ENCODE peak calls at places on chromosomes 1 and 21, in four cellular contexts. G is dorsolateral prefrontal cortex, O is AG04450, E is endodermal cell. Q is an unnamed sample.

GRCh38 chr1:182357913-182358312 is 33.7 kb downstream of the GLUL start:
- DNase-seq in G (no peak), O (no peak), E (no peak), Q (no peak)

GRCh38 chr1:229062135-229062534 is 208.8 kb upstream of the RAB4A start:
- DNase-seq in G (no peak), O (no peak), E (no peak), Q (no peak)

GRCh38 chr1:232998138-232998537 is 47.7 kb downstream of the NTPCR start:
- DNase-seq in G (no peak), O (no peak), E (peak; percentile 58), Q (no peak)

GRCh38 chr1:180525696-180526000 is 23.3 kb upstream of the ACBD6 start:
- DNase-seq in G (no peak), O (no peak), E (no peak), Q (no peak)

GRCh38 chr1:9451086-9451485 is 88.2 kb upstream of the SLC25A33 start:
- DNase-seq in G (no peak), O (no peak), E (no peak), Q (no peak)

GRCh38 chr1:55974714-55975441 is 604.5 kb downstream of the PLPP3 start:
- DNase-seq in G (no peak), O (peak; percentile 47), E (no peak), Q (no peak)

GRCh38 chr21:43196789-43197188 is 28.0 kb downstream of the CRYAA start:
- DNase-seq in G (peak; percentile 28), O (no peak), E (peak; percentile 29), Q (peak; percentile 64)

GRCh38 chr1:155392898-155393411 is 72.3 kb downstream of the RUSC1 start:
- DNase-seq in G (no peak), O (no peak), E (no peak), Q (no peak)

GRCh38 chr1:20972855-20973254 is 185.7 kb upstream of the HP1BP3 start:
- DNase-seq in G (no peak), O (no peak), E (no peak), Q (no peak)

GRCh38 chr1:91651671-91652071 is 151.0 kb downstream of the CDC7 start:
- DNase-seq in G (no peak), O (no peak), E (peak; percentile 49), Q (peak; percentile 76)

GRCh38 chr1:56080123-56080522 is 499.2 kb downstream of the PLPP3 start:
- DNase-seq in G (no peak), O (no peak), E (no peak), Q (no peak)

GRCh38 chr1:209662879-209663327 is 10.7 kb upstream of the LAMB3 start:
- DNase-seq in G (no peak), O (no peak), E (no peak), Q (peak; percentile 22)

GRCh38 chr1:64645742-64646141 is 99.1 kb upstream of the RAVER2 start:
- DNase-seq in G (no peak), O (no peak), E (no peak), Q (no peak)

GRCh38 chr1:150221552-150221951 is 14.4 kb downstream of the ANP32E start:
- DNase-seq in G (no peak), O (no peak), E (peak; percentile 20), Q (no peak)

GRCh38 chr1:212234431-212235298 is 50.5 kb upstream of the PPP2R5A start:
- DNase-seq in G (no peak), O (peak; percentile 81), E (no peak), Q (peak; percentile 61)

GRCh38 chr1:177490240-177490639 is 319.5 kb downstream of the BRINP2 start:
- DNase-seq in G (no peak), O (no peak), E (no peak), Q (no peak)

GRCh38 chr1:147478556-147478955 is 62.7 kb upstream of the BCL9 start:
- DNase-seq in G (no peak), O (no peak), E (no peak), Q (no peak)

GRCh38 chr1:56877973-56878372 is 23.4 kb downstream of the C8A start:
- DNase-seq in G (no peak), O (no peak), E (no peak), Q (no peak)

GRCh38 chr1:53166912-53167311 is 24.5 kb upstream of the SLC1A7 start:
- DNase-seq in G (no peak), O (no peak), E (no peak), Q (no peak)

GRCh38 chr1:13584876-13585598 is 1.4 kb downstream of the PDPN start:
- DNase-seq in G (no peak), O (no peak), E (no peak), Q (no peak)
- H3K4me3 ChIP-seq in G (no peak overlapping the region), O (no peak overlapping the region), E (peak overlapping the region; percentile 86), Q (no peak overlapping the region)

GRCh38 chr1:30164693-30165092 is 558.7 kb downstream of the MATN1 start:
- DNase-seq in G (no peak), O (no peak), E (no peak), Q (no peak)
- H3K27ac ChIP-seq in G (no peak overlapping the region), O (no peak overlapping the region), E (no peak overlapping the region), Q (no peak overlapping the region)

GRCh38 chr1:27938488-27938887 is 3.7 kb downstream of the SMPDL3B start:
- DNase-seq in G (no peak), O (no peak), E (no peak), Q (no peak)

GRCh38 chr1:27937524-27937836 is 2.7 kb downstream of the SMPDL3B start:
- DNase-seq in G (no peak), O (no peak), E (no peak), Q (no peak)

GRCh38 chr1:27936370-27936769 is 1.6 kb downstream of the SMPDL3B start:
- DNase-seq in G (no peak), O (no peak), E (no peak), Q (no peak)

GRCh38 chr1:27935721-27936120 is 921 bp downstream of the SMPDL3B start:
- DNase-seq in G (no peak), O (no peak), E (no peak), Q (no peak)

DNA sequence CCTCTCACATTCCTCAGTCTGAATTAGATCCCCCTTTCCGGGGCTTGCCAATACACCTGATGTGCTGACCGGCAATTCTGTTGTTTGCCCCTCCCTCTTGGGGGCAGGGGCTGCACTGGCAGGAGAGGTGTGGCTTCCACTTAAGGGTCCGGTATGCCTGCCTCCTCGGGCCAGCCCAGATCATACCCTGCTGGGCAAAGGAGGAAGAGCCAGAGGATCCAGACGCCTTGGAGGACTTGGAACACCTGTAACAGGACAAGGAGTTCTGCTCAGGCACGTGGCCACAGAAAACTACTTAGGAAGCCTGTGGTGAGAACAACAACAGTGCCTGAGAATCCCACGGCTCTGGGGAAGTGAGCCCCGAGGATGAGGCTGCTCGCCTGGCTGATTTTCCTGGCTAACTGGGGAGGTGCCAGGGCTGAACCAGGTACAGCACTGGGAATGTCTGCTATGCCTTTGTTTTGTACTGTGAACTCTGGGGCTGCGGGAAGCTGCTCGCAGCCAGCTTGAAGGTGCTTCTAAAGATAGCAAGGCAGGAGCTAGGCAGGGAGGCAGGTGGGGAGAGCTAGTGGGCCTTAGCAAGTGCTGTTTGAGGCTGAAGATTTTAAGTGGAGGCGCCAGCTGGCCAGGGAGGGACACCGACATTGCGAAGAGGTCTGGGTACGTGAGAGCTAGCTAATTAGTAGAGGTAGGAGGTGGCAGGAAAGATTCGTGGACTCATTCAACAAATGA is at the start of gene SMPDL3B:
- DNase-seq in G (no peak), O (no peak), E (peak; percentile 97), Q (no peak)
- H3K4me3 ChIP-seq in G (peak within 1 kb of the TSS; percentile 29), O (peak within 1 kb of the TSS; percentile 12), E (peak within 1 kb of the TSS; percentile 84), Q (no peak within 1 kb of the TSS)

GRCh38 chr21:45151484-45152115 is 77.2 kb downstream of the ADARB1 start:
- DNase-seq in G (no peak), O (no peak), E (no peak), Q (peak; percentile 52)
- H3K27ac ChIP-seq in G (no peak overlapping the region), O (no peak overlapping the region), E (no peak overlapping the region), Q (no peak overlapping the region)

DNA sequence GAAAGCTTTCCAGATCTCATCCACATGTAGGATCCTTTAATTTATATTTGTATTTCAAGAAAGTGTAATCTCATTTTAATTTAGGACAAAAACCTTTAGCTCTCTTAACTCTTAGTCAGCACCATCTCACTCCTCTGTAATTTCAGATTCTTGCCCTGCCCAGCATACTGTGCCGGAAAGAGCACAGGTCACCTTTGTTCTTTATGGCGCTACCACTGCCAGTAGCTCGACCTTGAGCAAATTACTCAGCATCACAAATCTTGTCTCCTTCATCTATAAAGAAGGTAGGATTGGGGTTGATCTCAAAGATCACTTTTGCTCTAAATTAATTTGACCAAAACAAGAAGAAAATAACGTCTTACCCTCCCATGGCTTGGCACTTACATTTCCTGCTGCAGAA is 56.1 kb upstream of the ZC3H11B start:
- DNase-seq in G (no peak), O (no peak), E (no peak), Q (no peak)
- H3K4me3 ChIP-seq in G (no peak overlapping the region), O (no peak overlapping the region), E (no peak overlapping the region), Q (no peak overlapping the region)

GRCh38 chr1:167916766-167917511 is 3.0 kb upstream of the ADCY10 start:
- DNase-seq in G (no peak), O (no peak), E (no peak), Q (no peak)
- H3K27ac ChIP-seq in G (no peak overlapping the region), O (no peak overlapping the region), E (no peak overlapping the region), Q (no peak overlapping the region)

DNA sequence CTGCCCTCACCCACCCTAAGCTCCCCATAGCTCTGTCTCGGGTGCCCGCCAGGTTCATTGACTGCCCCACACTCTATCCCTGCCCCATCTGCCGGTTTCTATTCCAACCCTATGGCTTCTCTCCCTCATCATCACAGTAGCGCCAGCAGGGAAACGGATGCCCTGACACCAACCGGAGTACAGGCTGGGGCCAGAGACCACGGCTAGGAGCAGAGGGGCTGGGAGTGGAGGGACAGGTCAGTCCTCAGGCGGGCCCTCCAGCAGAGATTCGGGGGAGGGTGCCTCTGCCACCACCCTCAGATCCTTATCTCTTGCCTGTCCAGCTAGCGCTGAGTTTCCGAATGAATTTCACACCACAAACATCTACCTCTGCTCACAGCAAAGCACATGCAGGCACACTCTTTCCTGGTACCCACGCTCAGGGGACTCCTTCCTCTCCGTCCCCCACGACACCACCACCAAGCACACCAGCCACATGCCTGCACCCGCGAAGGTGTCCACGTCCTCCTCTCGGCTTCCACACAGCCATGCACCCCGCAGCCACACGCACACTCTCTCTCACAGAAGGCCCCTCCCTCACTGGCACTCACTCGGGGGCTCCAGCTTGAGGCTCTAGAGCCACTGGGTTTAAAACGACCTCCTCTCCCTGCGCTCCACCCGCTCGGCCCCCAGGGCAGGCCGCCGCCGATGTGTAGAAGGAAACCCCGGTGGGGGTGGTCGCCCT is 7.2 kb downstream of the TAL1 start:
- DNase-seq in G (no peak), O (no peak), E (peak; percentile 74), Q (no peak)
- H3K4me3 ChIP-seq in G (peak overlapping the region; percentile 23), O (no peak overlapping the region), E (no peak overlapping the region), Q (no peak overlapping the region)

Q was measured in adrenal gland.